ENCODE peak calls at places on chromosomes 7 and 10, in ten cellular contexts. P, C, E, T, X, B, Z, H, D and Y are unnamed samples.

GRCh38 chr7:38368191-38368605 is 94.8 kb upstream of the TARP start:
- DNase-seq in X (peak), E (peak), B (peak), Z (peak), H (peak), P (peak), C (no peak), T (peak), D (peak), Y (peak)

GRCh38 chr7:150940446-150941102 is 37.5 kb downstream of the KCNH2 start:
- DNase-seq in E (no peak), C (no peak), H (peak), D (no peak), Z (no peak), T (no peak), X (no peak), B (no peak), P (no peak), Y (no peak)

GRCh38 chr7:135210818-135211178 is 528 bp downstream of the WDR91 start:
- DNase-seq in B (no peak), E (no peak), C (no peak), P (no peak), Z (no peak), T (peak), X (no peak), D (no peak), H (peak), Y (no peak)

GRCh38 chr7:18583305-18583704 is 87.8 kb downstream of the HDAC9 start:
- DNase-seq in D (no peak), H (no peak), C (no peak), X (no peak), E (no peak), Z (peak), T (peak), P (no peak), B (no peak), Y (no peak)

GRCh38 chr7:156903232-156903909 is 10.4 kb upstream of the LMBR1 start:
- DNase-seq in T (peak), D (no peak), P (no peak), H (no peak), E (no peak), X (no peak), Z (no peak), B (peak), C (peak), Y (no peak)

GRCh38 chr7:49773939-49774458 is 561 bp downstream of the VWC2 start:
- DNase-seq in E (no peak), P (no peak), C (no peak), X (no peak), B (peak), D (no peak), H (no peak), T (no peak), Z (no peak), Y (no peak)

GRCh38 chr7:116769541-116769940 is 92.8 kb upstream of the CAPZA2 start:
- DNase-seq in B (no peak), T (no peak), Z (no peak), H (no peak), D (no peak), E (no peak), P (no peak), X (no peak), C (no peak), Y (no peak)

GRCh38 chr10:104622598-104623209 is 18.4 kb upstream of the SORCS3 start:
- DNase-seq in C (no peak), X (no peak), B (no peak), H (no peak), D (peak), P (no peak), E (no peak), T (peak), Z (no peak), Y (peak)

GRCh38 chr10:23490115-23490514 is 51.2 kb downstream of the OTUD1 start:
- DNase-seq in P (no peak), T (no peak), H (no peak), C (no peak), X (no peak), E (no peak), Z (no peak), B (no peak), D (no peak), Y (no peak)

GRCh38 chr7:1662767-1663166 is 7.3 kb upstream of the ELFN1 start:
- DNase-seq in X (no peak), B (no peak), H (no peak), Z (no peak), D (no peak), T (no peak), E (no peak), C (no peak), P (no peak), Y (no peak)

GRCh38 chr10:99966306-99966705 is 43.4 kb downstream of the DNMBP start:
- DNase-seq in E (no peak), T (peak), X (peak), Z (peak), H (no peak), B (no peak), P (no peak), D (no peak), C (peak), Y (no peak)